ENCODE peak calls at places on chromosome 6, in five cellular contexts. C, V, Z, Q and D are unnamed samples.

GRCh38 chr6:111829581-111829980 is 43.7 kb downstream of the FYN start:
- DNase-seq in Q (no peak), V (peak; percentile 45), Z (no peak), C (no peak), D (no peak)

GRCh38 chr6:4913705-4914411 is 90.0 kb downstream of the RPP40 start:
- DNase-seq in V (no peak), Z (no peak), Q (no peak), C (no peak), D (no peak)

GRCh38 chr6:11207199-11207968 is 25.1 kb downstream of the NEDD9 start:
- DNase-seq in C (no peak), Z (no peak), V (peak; percentile 100), Q (no peak), D (no peak)

GRCh38 chr6:132511159-132511835 is 1.6 kb downstream of the STX7 start:
- DNase-seq in Q (no peak), V (peak; percentile 44), Z (no peak), C (no peak), D (no peak)

GRCh38 chr6:3912366-3913076 is 63.3 kb downstream of the FAM50B start:
- DNase-seq in Q (no peak), C (no peak), Z (no peak), V (no peak), D (no peak)

GRCh38 chr6:150485559-150486517 is 113.8 kb upstream of the PLEKHG1 start:
- DNase-seq in V (no peak), Q (no peak), C (no peak), Z (no peak), D (no peak)

GRCh38 chr6:108734336-108734922 is 113.8 kb upstream of the ARMC2 start:
- DNase-seq in C (peak; percentile 52), Z (no peak), Q (no peak), V (no peak), D (no peak)

GRCh38 chr6:14811760-14812428 is 434.0 kb upstream of the JARID2 start:
- DNase-seq in V (peak; percentile 65), Z (no peak), C (no peak), Q (no peak), D (no peak)

GRCh38 chr6:22470454-22471368 is 98.7 kb upstream of the HDGFL1 start:
- DNase-seq in C (no peak), Q (no peak), Z (no peak), V (no peak), D (no peak)

GRCh38 chr6:105459049-105459448 is 56.2 kb upstream of the PREP start:
- DNase-seq in Z (peak; percentile 46), C (no peak), Q (peak; percentile 11), V (no peak), D (no peak)

GRCh38 chr6:6840831-6841263 is 252.3 kb downstream of the LY86 start:
- DNase-seq in Q (no peak), C (no peak), V (no peak), Z (no peak), D (no peak)

GRCh38 chr6:109187399-109188114 is 92.2 kb downstream of the CEP57L1 start:
- DNase-seq in C (peak; percentile 58), V (peak; percentile 67), Q (peak; percentile 64), Z (peak; percentile 59), D (peak; percentile 57)

GRCh38 chr6:69867075-69867911 is 937 bp downstream of the COL19A1 start:
- DNase-seq in Q (peak; percentile 65), C (peak; percentile 74), Z (peak; percentile 49), V (peak; percentile 79), D (peak; percentile 62)

GRCh38 chr6:116304538-116305097 is 24.9 kb upstream of the TSPYL1 start:
- DNase-seq in V (no peak), C (no peak), Q (no peak), Z (no peak), D (no peak)

GRCh38 chr6:7200598-7201443 is 93.1 kb downstream of the RREB1 start:
- DNase-seq in C (peak; percentile 37), Z (no peak), V (peak; percentile 81), Q (no peak), D (no peak)

GRCh38 chr6:22149501-22150490 is 147.0 kb downstream of the PRL start:
- DNase-seq in C (no peak), Q (no peak), V (no peak), Z (no peak), D (no peak)

GRCh38 chr6:112701201-112701600 is 354.1 kb downstream of the RFPL4B start:
- DNase-seq in V (no peak), C (no peak), Z (no peak), Q (no peak), D (no peak)

GRCh38 chr6:145887969-145888368 is 73.4 kb upstream of the FBXO30 start:
- DNase-seq in Q (peak; percentile 11), C (no peak), Z (peak; percentile 21), V (peak; percentile 23), D (no peak)

GRCh38 chr6:22667855-22668254 is 98.5 kb downstream of the HDGFL1 start:
- DNase-seq in Z (no peak), Q (no peak), V (no peak), C (no peak), D (no peak)

GRCh38 chr6:84282566-84282965 is 55.1 kb upstream of the CEP162 start:
- DNase-seq in Z (no peak), C (no peak), V (no peak), Q (no peak), D (no peak)

GRCh38 chr6:45474376-45474775 is 96.6 kb upstream of the SUPT3H start:
- DNase-seq in V (no peak), Z (no peak), C (no peak), Q (no peak), D (no peak)

GRCh38 chr6:164749126-164749758 is 560.2 kb downstream of the C6orf118 start:
- DNase-seq in Q (no peak), Z (no peak), V (no peak), C (peak; percentile 13), D (no peak)

GRCh38 chr6:8059129-8059528 is 5.1 kb downstream of the BLOC1S5 start:
- DNase-seq in C (peak; percentile 38), V (peak; percentile 25), Z (peak; percentile 9), Q (no peak), D (peak; percentile 21)

GRCh38 chr6:24667378-24667803 is 514 bp downstream of the ACOT13 start:
- DNase-seq in V (no peak), Z (no peak), C (no peak), Q (no peak), D (no peak)

GRCh38 chr6:20464847-20465246 is 63.2 kb downstream of the E2F3 start:
- DNase-seq in Q (no peak), Z (no peak), V (no peak), C (no peak), D (no peak)

DNA sequence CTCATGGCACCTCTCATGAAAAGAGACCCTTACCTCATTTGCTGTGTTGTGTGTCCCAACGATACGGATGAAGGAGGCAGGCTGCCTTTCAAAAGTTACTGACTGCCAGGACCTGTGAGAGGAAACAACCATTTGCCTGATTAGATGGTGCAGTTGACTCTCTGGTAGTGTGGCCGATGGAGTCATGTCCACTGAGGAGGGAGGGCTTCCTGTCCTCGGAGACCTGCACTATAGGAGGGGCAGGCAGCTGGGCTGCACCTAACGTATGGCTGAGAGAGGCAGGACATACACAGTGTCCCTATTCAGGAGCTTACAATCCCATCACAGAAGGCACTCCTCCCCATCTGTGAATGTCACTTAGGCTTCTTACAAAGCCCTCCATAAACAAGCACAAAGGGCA is 373.0 kb downstream of the ZFAND3 start:
- DNase-seq in Q (no peak), Z (no peak), C (no peak), V (no peak), D (no peak)
- H3K4me1 ChIP-seq in Q (no peaks in the 10 kb centered on the region), Z (no peaks in the 10 kb centered on the region), C (no peaks in the 10 kb centered on the region), V (no peaks in the 10 kb centered on the region), D (no peaks in the 10 kb centered on the region)

DNA sequence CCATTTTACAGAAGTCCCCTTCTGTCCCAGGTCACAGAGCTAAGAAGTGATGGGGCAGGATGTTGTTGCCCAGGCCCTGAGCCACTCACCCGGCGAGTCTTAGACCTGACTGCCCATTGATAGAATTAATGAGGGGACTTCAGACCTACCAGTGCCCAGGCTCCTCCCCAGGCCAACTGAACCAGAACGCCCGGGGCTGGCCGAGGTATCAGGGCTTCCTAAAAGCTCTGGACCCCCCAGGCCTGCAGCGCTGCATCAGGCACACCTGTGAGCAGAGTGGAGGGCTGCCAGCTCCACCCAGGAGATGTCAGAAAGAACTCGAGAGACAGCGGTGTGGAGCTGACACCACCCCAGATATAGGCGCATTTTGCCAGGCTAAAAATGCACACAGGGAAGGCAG is 3.5 kb downstream of the GPR31 start:
- DNase-seq in C (no peak), V (no peak), Z (no peak), Q (no peak), D (no peak)
- H3K4me1 ChIP-seq in C (no peaks in the 10 kb centered on the region), V (no peaks in the 10 kb centered on the region), Z (peaks cover 6% of the 10 kb centered on the region), Q (no peaks in the 10 kb centered on the region), D (peaks cover 4% of the 10 kb centered on the region)

DNA sequence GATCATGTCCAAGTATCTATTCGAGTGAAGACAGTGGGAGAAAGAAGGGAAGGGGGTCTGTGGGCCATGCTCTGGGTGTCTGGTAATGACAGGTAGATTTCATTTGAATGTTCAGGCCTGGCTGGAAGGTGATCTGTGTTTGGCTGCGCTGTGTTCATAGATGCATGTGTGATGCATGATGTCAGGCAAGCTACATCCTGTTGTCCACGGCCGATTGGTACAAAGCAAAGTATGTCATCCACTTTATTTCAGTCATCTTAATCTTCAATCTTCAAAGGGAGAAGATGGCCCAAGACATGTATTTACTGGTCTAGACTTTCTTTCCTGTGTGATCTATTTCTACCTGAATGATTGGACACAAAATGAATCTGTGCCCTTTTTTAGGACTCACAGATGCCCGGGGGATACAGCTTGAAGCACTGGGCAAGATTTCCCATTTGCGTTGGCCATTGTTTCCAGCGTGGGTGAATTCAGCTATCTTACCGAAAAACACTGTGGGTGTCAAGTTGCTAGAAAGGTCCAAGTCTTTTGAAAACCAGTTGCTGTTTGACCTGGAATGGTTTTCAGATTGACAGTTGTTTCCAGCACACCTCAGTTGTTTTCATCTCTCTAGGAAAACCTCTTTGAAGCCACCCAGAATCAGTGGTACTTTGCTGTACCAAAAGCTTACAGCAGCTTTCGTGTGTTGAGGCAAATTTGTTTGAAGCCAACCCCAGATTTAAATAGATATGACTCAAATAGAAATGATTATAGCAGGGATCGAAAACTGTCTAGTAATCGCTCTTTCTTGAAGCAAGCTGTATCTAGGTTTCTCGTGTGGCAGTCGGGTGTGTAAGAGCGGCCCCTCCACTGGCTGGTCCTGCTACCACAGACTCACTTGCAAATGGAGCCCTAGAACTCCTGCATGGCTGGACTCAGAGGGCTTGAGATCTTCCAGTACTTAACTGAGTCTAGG is 27.2 kb downstream of the DUSP22 start:
- DNase-seq in Z (no peak), C (peak; percentile 97), Q (peak; percentile 5), V (no peak), D (no peak)
- H3K4me1 ChIP-seq in Z (peaks cover 16% of the 10 kb centered on the region), C (peaks cover 99% of the 10 kb centered on the region), Q (no peaks in the 10 kb centered on the region), V (no peaks in the 10 kb centered on the region), D (peaks cover 5% of the 10 kb centered on the region)

GRCh38 chr6:75612921-75613534 is 11.3 kb downstream of the SENP6 start:
- DNase-seq in V (peak; percentile 25), Q (no peak), Z (no peak), C (no peak), D (no peak)
- H3K4me1 ChIP-seq in V (peaks cover 5% of the 10 kb centered on the region), Q (peaks cover 50% of the 10 kb centered on the region), Z (peaks cover 49% of the 10 kb centered on the region), C (peaks cover 29% of the 10 kb centered on the region), D (peaks cover 81% of the 10 kb centered on the region)